ENCODE peak calls at places on chromosomes 4 and X, in seven cellular contexts. N is colonic mucosa; O is Peyer's patch; C is effector memory CD4-positive, alpha-beta T cell; S is thoracic aorta; M is A549; X is CD8-positive, alpha-beta T cell. K is an unnamed sample.

GRCh38 chr4:3485011-3485881 is 22.1 kb downstream of the DOK7 start:
- DNase-seq in C (no peak), X (no peak), O (peak; percentile 87), S (no peak), M (no peak), N (peak; percentile 35), K (no peak)

GRCh38 chrX:66203114-66203513 is 39.1 kb downstream of the HEPH start:
- DNase-seq in N (peak; percentile 25), X (no peak), M (no peak), S (no peak), C (no peak), O (no peak), K (no peak)

GRCh38 chr4:78152795-78153194 is 95.7 kb downstream of the FRAS1 start:
- DNase-seq in N (peak; percentile 27), X (no peak), S (no peak), M (no peak), C (no peak), O (no peak), K (no peak)

GRCh38 chr4:109046549-109047171 is 255.8 kb downstream of the COL25A1 start:
- DNase-seq in C (no peak), O (no peak), S (no peak), M (no peak), X (no peak), N (no peak), K (no peak)

GRCh38 chr4:137700072-137700471 is 167.8 kb upstream of the PCDH18 start:
- DNase-seq in S (no peak), O (no peak), C (no peak), M (no peak), X (no peak), N (no peak), K (no peak)

GRCh38 chrX:71814123-71814912 is 51.2 kb downstream of the CXorf49B start:
- DNase-seq in N (no peak), O (no peak), M (no peak), X (no peak), C (no peak), S (no peak), K (no peak)

GRCh38 chr4:187480146-187481145 is 515.1 kb upstream of the ZFP42 start:
- DNase-seq in O (no peak), M (no peak), S (no peak), X (no peak), C (no peak), N (no peak), K (no peak)

GRCh38 chr4:107721436-107722090 is 1.5 kb upstream of the PAPSS1 start:
- DNase-seq in N (peak; percentile 41), S (no peak), C (no peak), X (peak; percentile 63), M (no peak), O (peak; percentile 68), K (no peak)

GRCh38 chrX:103215037-103215767 is at the start of gene BEX4:
- DNase-seq in O (peak; percentile 93), S (peak; percentile 29), M (peak; percentile 55), C (peak; percentile 59), X (peak; percentile 80), N (peak; percentile 83), K (peak; percentile 75)

GRCh38 chrX:24876782-24877315 is 138.9 kb downstream of the ARX start:
- DNase-seq in O (no peak), S (no peak), C (no peak), M (no peak), N (no peak), X (no peak), K (no peak)

GRCh38 chrX:105876658-105877057 is 54.3 kb downstream of the NRK start:
- DNase-seq in O (no peak), M (no peak), N (no peak), C (no peak), S (no peak), X (no peak), K (no peak)

GRCh38 chr4:176002007-176002623 is 63.5 kb upstream of the WDR17 start:
- DNase-seq in X (no peak), O (peak; percentile 50), C (no peak), N (peak; percentile 18), M (peak; percentile 33), S (no peak), K (peak; percentile 68)

GRCh38 chrX:11540532-11541377 is 125.0 kb downstream of the ARHGAP6 start:
- DNase-seq in C (no peak), N (no peak), M (no peak), S (no peak), X (no peak), O (no peak), K (no peak)

GRCh38 chr4:110634320-110635154 is 11.7 kb upstream of the PITX2 start:
- DNase-seq in O (no peak), C (no peak), X (no peak), M (no peak), S (no peak), N (no peak), K (no peak)

GRCh38 chr4:89482248-89482647 is 174.6 kb upstream of the GPRIN3 start:
- DNase-seq in N (no peak), M (peak; percentile 33), X (no peak), C (no peak), O (no peak), S (no peak), K (no peak)

GRCh38 chr4:169791527-169792156 is 33.9 kb upstream of the HPF1 start:
- DNase-seq in S (no peak), X (peak; percentile 14), N (peak; percentile 31), O (no peak), M (peak; percentile 37), C (no peak), K (no peak)

GRCh38 chr4:9894604-9895361 is 113.3 kb downstream of the DRD5 start:
- DNase-seq in N (no peak), X (no peak), O (no peak), M (no peak), S (no peak), C (no peak), K (no peak)

GRCh38 chr4:9893329-9894108 is 112.1 kb downstream of the DRD5 start:
- DNase-seq in C (no peak), N (no peak), O (no peak), M (no peak), S (no peak), X (no peak), K (no peak)

GRCh38 chr4:9901262-9901661 is 119.8 kb downstream of the DRD5 start:
- DNase-seq in N (no peak), M (no peak), O (no peak), S (no peak), X (no peak), C (no peak), K (no peak)

GRCh38 chr4:9898596-9899345 is 117.3 kb downstream of the DRD5 start:
- DNase-seq in X (no peak), M (peak; percentile 11), S (no peak), C (no peak), N (peak; percentile 40), O (no peak), K (no peak)
- H3K27ac ChIP-seq in X (no peak overlapping the region), M (no peak overlapping the region), S (no peak overlapping the region), C (no peak overlapping the region), N (no peak overlapping the region), O (no peak overlapping the region), K (no peak overlapping the region)

GRCh38 chrX:9610774-9611392 is 146.0 kb downstream of the TBL1X start:
- DNase-seq in X (no peak), C (no peak), O (no peak), S (no peak), M (no peak), N (no peak), K (no peak)
- H3K27ac ChIP-seq in X (no peak overlapping the region), C (no peak overlapping the region), O (no peak overlapping the region), S (no peak overlapping the region), M (no peak overlapping the region), N (no peak overlapping the region), K (no peak overlapping the region)

GRCh38 chr4:184472540-184473264 is 1.6 kb downstream of the IRF2 start:
- DNase-seq in S (peak; percentile 33), X (peak; percentile 49), O (peak; percentile 93), C (peak; percentile 44), N (peak; percentile 92), M (peak; percentile 58), K (peak; percentile 91)

GRCh38 chr4:184470785-184471110 is 3.6 kb downstream of the IRF2 start:
- DNase-seq in N (no peak), C (no peak), O (no peak), M (no peak), S (no peak), X (no peak), K (no peak)

GRCh38 chr4:184473265-184473514 is 1.2 kb downstream of the IRF2 start:
- DNase-seq in X (no peak), M (no peak), N (no peak), O (no peak), S (no peak), C (no peak), K (no peak)

GRCh38 chr4:184473515-184474260 is 662 bp downstream of the IRF2 start:
- DNase-seq in X (peak; percentile 44), C (peak; percentile 12), M (peak; percentile 24), S (no peak), O (peak; percentile 65), N (peak; percentile 50), K (no peak)

DNA sequence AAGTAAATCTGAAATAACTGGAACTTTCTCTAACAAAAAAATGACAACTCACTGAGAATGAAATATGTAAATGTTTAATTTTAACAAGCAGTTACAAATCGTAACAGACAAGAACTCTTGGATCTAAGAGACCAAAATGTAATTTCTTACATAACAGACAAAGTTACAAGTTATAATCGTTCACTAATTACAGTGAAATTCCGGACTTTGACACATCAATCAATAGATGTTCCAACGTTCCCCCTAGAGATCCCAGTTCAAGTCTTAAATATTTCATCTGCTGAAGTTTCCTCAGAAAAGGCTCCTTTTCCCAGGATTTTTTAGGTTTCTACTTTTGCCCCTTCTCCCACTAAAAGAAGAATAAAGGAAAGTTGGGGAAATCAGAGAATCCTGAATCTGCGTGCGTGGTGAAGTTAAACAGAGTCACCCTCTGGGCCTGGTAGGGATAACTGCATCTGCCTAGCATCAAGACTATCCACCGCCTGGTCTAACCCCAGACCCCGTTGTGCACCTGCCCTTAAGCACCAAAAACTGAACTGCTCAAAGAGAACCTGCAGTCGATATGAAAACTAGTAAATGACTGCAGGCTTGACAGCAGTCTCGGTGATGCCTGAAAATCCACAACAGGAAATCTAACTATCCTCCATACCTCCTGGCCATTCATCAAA is 2.3 kb downstream of the IRF2 start:
- DNase-seq in O (no peak), X (peak; percentile 15), S (no peak), C (no peak), N (peak; percentile 55), M (no peak), K (no peak)
- H3K27ac ChIP-seq in O (peak overlapping the region; percentile 99), X (peak overlapping the region; percentile 46), S (peak overlapping the region; percentile 93), C (peak overlapping the region; percentile 79), N (peak overlapping the region; percentile 97), M (peak overlapping the region; percentile 99), K (peak overlapping the region; percentile 96)

GRCh38 chr4:8431553-8431952 is 9.0 kb downstream of the ACOX3 start:
- DNase-seq in N (no peak), C (no peak), X (no peak), M (no peak), O (no peak), S (no peak), K (no peak)

GRCh38 chr4:8428288-8429097 is 12.0 kb downstream of the ACOX3 start:
- DNase-seq in N (peak; percentile 90), O (peak; percentile 92), M (peak; percentile 61), S (peak; percentile 45), X (peak; percentile 95), C (peak; percentile 89), K (peak; percentile 78)

GRCh38 chr4:8434251-8435073 is 6.1 kb downstream of the ACOX3 start:
- DNase-seq in N (no peak), O (no peak), S (no peak), C (no peak), X (no peak), M (no peak), K (no peak)

GRCh38 chr4:8435656-8436121 is 4.8 kb downstream of the ACOX3 start:
- DNase-seq in C (no peak), O (peak; percentile 67), N (no peak), M (no peak), X (no peak), S (no peak), K (no peak)

GRCh38 chr4:8433181-8433580 is 7.3 kb downstream of the ACOX3 start:
- DNase-seq in S (no peak), N (no peak), X (no peak), M (no peak), C (no peak), O (no peak), K (no peak)
- H3K27ac ChIP-seq in S (no peak overlapping the region), N (no peak overlapping the region), X (no peak overlapping the region), M (no peak overlapping the region), C (no peak overlapping the region), O (no peak overlapping the region), K (no peak overlapping the region)